ENCODE peak calls at places on chromosomes 3 and 15, in five cellular contexts. D, Y, H, W and O are unnamed samples.
A peak's percentile ranks its signal among the peaks of the same experiment; 100 is the strongest.

GRCh38 chr3:146241523-146242240 is 9.2 kb downstream of the PLSCR4 start:
- DNase-seq in Y (no peak), H (no peak), D (peak; percentile 59), W (peak; percentile 64), O (peak; percentile 96)

GRCh38 chr15:60555291-60555690 is 76.3 kb upstream of the ICE2 start:
- DNase-seq in W (no peak), D (no peak), H (no peak), Y (no peak), O (no peak)

GRCh38 chr3:44950273-44950672 is 25.7 kb downstream of the ZDHHC3 start:
- DNase-seq in W (no peak), H (no peak), D (no peak), Y (no peak), O (no peak)

GRCh38 chr3:22585504-22585903 is 617.6 kb upstream of the UBE2E2 start:
- DNase-seq in W (peak; percentile 11), D (peak; percentile 76), H (no peak), Y (no peak), O (peak; percentile 42)

GRCh38 chr15:67927501-67928156 is 87.8 kb upstream of the RNU6-1 start:
- DNase-seq in H (peak; percentile 92), D (peak; percentile 98), W (peak; percentile 93), Y (peak; percentile 57), O (peak; percentile 80)

GRCh38 chr3:138774529-138775253 is 60.0 kb downstream of the PIK3CB start:
- DNase-seq in Y (no peak), H (peak; percentile 98), W (peak; percentile 98), D (peak; percentile 100), O (peak; percentile 100)

GRCh38 chr3:125267460-125267859 is 54.9 kb upstream of the SLC12A8 start:
- DNase-seq in W (no peak), H (no peak), D (no peak), Y (no peak), O (no peak)

GRCh38 chr3:183211390-183211789 is 41.7 kb upstream of the B3GNT5 start:
- DNase-seq in D (no peak), H (no peak), Y (no peak), W (no peak), O (no peak)

GRCh38 chr3:172107403-172107802 is 68.0 kb downstream of the FNDC3B start:
- DNase-seq in D (no peak), W (no peak), H (no peak), Y (no peak), O (no peak)

GRCh38 chr15:67187351-67187854 is 67.1 kb downstream of the AAGAB start:
- DNase-seq in W (no peak), H (no peak), Y (no peak), D (no peak), O (no peak)

GRCh38 chr3:14898929-14899328 is 48.5 kb upstream of the NR2C2 start:
- DNase-seq in H (no peak), D (no peak), W (no peak), Y (no peak), O (no peak)

GRCh38 chr3:186417791-186418190 is 55.8 kb upstream of the DGKG start:
- DNase-seq in W (peak; percentile 53), D (peak; percentile 91), H (peak; percentile 29), Y (no peak), O (peak; percentile 54)

GRCh38 chr3:13424865-13425605 is 4.9 kb upstream of the NUP210 start:
- DNase-seq in W (no peak), D (no peak), H (no peak), Y (no peak), O (no peak)

GRCh38 chr3:170585937-170586310 is at the start of gene SLC7A14:
- DNase-seq in Y (peak; percentile 65), D (no peak), H (no peak), W (no peak), O (peak; percentile 5)

GRCh38 chr3:53190659-53191058 is 29.6 kb downstream of the PRKCD start:
- DNase-seq in H (no peak), Y (no peak), W (no peak), D (no peak), O (no peak)

GRCh38 chr3:10417849-10418248 is 87.5 kb downstream of the ATP2B2 start:
- DNase-seq in W (peak; percentile 9), D (peak; percentile 33), H (no peak), Y (no peak), O (peak; percentile 27)

GRCh38 chr3:40843208-40843624 is 318.5 kb downstream of the ZNF621 start:
- DNase-seq in W (no peak), H (no peak), D (no peak), Y (no peak), O (no peak)

GRCh38 chr3:40843851-40844548 is 319.2 kb downstream of the ZNF621 start:
- DNase-seq in H (no peak), Y (no peak), W (no peak), D (no peak), O (no peak)

GRCh38 chr3:40842714-40843113 is 318.0 kb downstream of the ZNF621 start:
- DNase-seq in H (no peak), W (no peak), Y (no peak), D (no peak), O (no peak)

GRCh38 chr3:40841570-40842109 is 316.9 kb downstream of the ZNF621 start:
- DNase-seq in D (no peak), Y (no peak), W (no peak), H (no peak), O (no peak)

DNA sequence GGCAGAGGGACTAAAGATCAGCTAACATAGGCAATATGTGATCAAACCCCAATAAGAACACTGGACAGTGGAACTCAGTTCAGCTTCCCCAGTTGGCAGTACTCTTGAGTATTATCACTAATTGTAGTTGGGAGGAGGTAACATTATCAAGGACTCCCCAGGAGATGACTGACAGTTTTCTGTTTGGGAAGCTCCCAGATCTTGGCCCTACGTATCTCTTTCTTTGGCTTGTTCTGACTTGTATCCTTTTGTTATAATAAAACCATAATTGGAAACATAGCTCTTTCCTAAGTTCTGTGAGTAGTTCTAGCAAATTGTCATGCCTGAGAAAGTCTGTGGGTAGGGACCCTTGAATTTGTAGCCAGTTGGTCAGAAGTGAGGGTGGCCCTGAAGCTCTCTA is 316.4 kb downstream of the ZNF621 start:
- DNase-seq in Y (no peak), D (no peak), W (no peak), H (no peak), O (no peak)
- TF ChIP-seq CTCF in Y (no peak), D (no peak), W (no peak), H (no peak), O (no peak)

GRCh38 chr15:75042730-75043508 is 19.5 kb downstream of the PPCDC start:
- DNase-seq in W (peak; percentile 53), H (no peak), Y (peak; percentile 65), D (peak; percentile 44), O (peak; percentile 59)
- H3K4me3 ChIP-seq in W (no peak overlapping the region), H (no peak overlapping the region), Y (no peak overlapping the region), D (no peak overlapping the region), O (no peak overlapping the region)

DNA sequence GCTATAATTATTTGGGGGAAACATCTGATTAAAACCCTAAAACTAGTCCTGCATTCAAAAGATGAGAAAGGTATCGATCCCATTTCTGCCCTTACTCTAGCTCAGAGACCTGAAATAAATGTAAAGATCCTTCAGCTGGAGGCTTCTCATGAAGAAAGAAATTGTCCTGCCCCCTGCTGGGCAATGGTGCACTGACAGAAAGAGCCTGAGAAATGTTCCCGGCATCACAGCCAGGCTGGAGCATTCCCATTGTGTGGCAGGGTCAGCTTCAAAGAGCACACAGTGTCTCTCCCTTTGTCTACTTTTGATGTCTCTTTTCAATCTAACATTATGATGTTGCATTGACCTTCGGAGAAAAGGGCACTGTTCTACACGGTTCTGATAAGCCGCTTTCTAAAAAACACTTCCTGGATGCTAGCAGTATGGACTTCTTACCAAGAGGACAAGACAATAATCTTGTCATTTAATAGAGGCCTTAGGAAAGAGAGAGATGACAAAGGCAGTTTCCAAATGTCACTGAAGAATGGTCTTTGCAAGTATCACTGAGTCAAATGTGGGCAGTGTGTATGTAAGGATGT is 287.5 kb downstream of the MAGI1 start:
- DNase-seq in Y (peak; percentile 72), W (peak; percentile 50), D (peak; percentile 13), H (no peak), O (peak; percentile 55)
- TF ChIP-seq CTCF in Y (peak; percentile 90), W (peak; percentile 84), D (peak; percentile 67), H (peak; percentile 78), O (peak; percentile 73)

GRCh38 chr3:188955919-188956318 is 215.9 kb upstream of the TPRG1 start:
- DNase-seq in W (no peak), D (no peak), Y (no peak), H (no peak), O (no peak)
- H3K4me3 ChIP-seq in W (no peak overlapping the region), D (no peak overlapping the region), Y (no peak overlapping the region), H (no peak overlapping the region), O (no peak overlapping the region)

DNA sequence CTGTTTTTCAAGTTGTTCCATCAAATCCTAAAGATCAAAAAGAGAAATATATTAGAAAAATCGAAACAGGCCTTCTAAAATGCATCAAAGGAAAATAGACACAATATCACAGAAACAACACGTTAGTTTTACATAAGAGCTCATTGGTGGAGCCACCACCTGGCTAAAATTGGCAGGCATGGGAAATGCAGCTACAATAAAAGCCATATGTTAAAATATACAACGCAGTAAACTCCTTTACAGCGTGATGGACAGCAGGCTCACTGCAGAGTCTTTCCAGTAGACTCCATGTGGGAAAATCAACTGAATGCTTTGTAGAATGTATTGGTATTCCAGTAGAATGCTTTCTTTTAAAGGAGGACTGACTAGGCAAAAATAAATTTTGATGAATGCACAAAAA is 40.9 kb upstream of the MYO5C start:
- DNase-seq in Y (no peak), W (no peak), D (no peak), H (no peak), O (no peak)
- TF ChIP-seq CTCF in Y (no peak), W (no peak), D (no peak), H (no peak), O (no peak)

DNA sequence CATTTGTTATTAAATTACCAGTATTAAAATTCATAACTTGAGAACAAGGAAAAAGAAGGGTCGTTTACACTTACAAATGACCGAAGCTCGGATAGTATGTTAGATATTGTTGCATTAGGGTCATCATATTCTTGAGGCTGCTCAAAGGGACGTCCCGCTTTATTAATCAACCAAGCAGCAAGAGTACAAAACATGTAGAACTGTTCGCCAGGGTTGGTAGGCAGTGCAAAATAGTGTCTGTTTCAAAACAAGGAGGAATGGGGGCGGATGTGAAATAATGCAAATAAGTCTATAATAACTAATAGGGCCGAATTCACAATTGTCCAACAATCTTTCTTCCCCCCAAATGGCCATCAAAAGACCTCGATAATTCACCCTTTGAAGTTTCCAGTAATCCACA is 2.9 kb downstream of the IFT57 start:
- DNase-seq in H (no peak), W (no peak), D (no peak), Y (no peak), O (no peak)
- H3K4me3 ChIP-seq in H (no peak overlapping the region), W (no peak overlapping the region), D (no peak overlapping the region), Y (peak overlapping the region; percentile 89), O (no peak overlapping the region)

GRCh38 chr3:28800203-28800602 is 451.6 kb upstream of the AZI2 start:
- DNase-seq in W (no peak), D (no peak), Y (no peak), H (no peak), O (no peak)

GRCh38 chr3:28799084-28799483 is 450.5 kb upstream of the AZI2 start:
- DNase-seq in Y (no peak), H (no peak), D (peak; percentile 5), W (peak; percentile 31), O (peak; percentile 26)
- TF ChIP-seq CTCF in Y (no peak), H (no peak), D (no peak), W (peak; percentile 8), O (no peak)